ENCODE peak calls at places on chromosome 20, in four cellular contexts. D, Y, A and B are unnamed samples.

GRCh38 chr20:57878803-57879424 is 169.1 kb upstream of the PMEPA1 start:
- DNase-seq in D (no peak), Y (no peak), A (no peak), B (no peak)

GRCh38 chr20:61942526-61942925 is 123.2 kb downstream of the TAF4 start:
- DNase-seq in A (no peak), Y (no peak), D (no peak), B (no peak)

GRCh38 chr20:35093245-35093884 is 758 bp upstream of the TRPC4AP start:
- DNase-seq in A (no peak), D (no peak), Y (no peak), B (no peak)

GRCh38 chr20:25082498-25082873 is 545 bp upstream of the VSX1 start:
- DNase-seq in D (no peak), A (no peak), Y (no peak), B (no peak)

GRCh38 chr20:1323830-1324597 is 4.9 kb downstream of the SDCBP2 start:
- DNase-seq in A (no peak), Y (no peak), D (no peak), B (no peak)

GRCh38 chr20:9966966-9967365 is 67.8 kb upstream of the ANKEF1 start:
- DNase-seq in Y (peak; percentile 13), A (no peak), D (no peak), B (no peak)

GRCh38 chr20:37357481-37358365 is 11.8 kb downstream of the SRC start:
- DNase-seq in A (no peak), D (no peak), Y (no peak), B (no peak)

GRCh38 chr20:10559266-10559665 is 114.5 kb downstream of the JAG1 start:
- DNase-seq in A (no peak), D (no peak), Y (no peak), B (no peak)

GRCh38 chr20:59576216-59576953 is 28.0 kb upstream of the PHACTR3 start:
- DNase-seq in A (no peak), D (no peak), Y (no peak), B (no peak)

GRCh38 chr20:50379049-50379990 is 130.9 kb upstream of the PTPN1 start:
- DNase-seq in A (no peak), Y (no peak), D (no peak), B (no peak)

GRCh38 chr20:60729119-60729900 is 522.8 kb upstream of the CDH4 start:
- DNase-seq in Y (no peak), A (no peak), D (no peak), B (no peak)

GRCh38 chr20:2706688-2707352 is 14.2 kb downstream of the EBF4 start:
- DNase-seq in D (no peak), A (no peak), Y (no peak), B (no peak)

GRCh38 chr20:22312744-22313346 is 271.5 kb downstream of the FOXA2 start:
- DNase-seq in D (no peak), A (no peak), Y (peak; percentile 53), B (no peak)

GRCh38 chr20:58389968-58390658 is 1.1 kb downstream of the VAPB start:
- DNase-seq in D (no peak), Y (no peak), A (no peak), B (no peak)

GRCh38 chr20:21033817-21034216 is 72.3 kb downstream of the LINC00237 start:
- DNase-seq in Y (no peak), A (no peak), D (no peak), B (no peak)

GRCh38 chr20:6265204-6265904 is 142.5 kb upstream of the FERMT1 start:
- DNase-seq in A (no peak), Y (peak; percentile 55), D (no peak), B (no peak)

GRCh38 chr20:38228436-38228835 is 32.1 kb downstream of the KIAA1755 start:
- DNase-seq in Y (no peak), D (no peak), A (no peak), B (no peak)

GRCh38 chr20:3777726-3778629 is 3.3 kb downstream of the SPEF1 start:
- DNase-seq in D (no peak), A (no peak), Y (no peak), B (no peak)

GRCh38 chr20:64037498-64038213 is 1.7 kb downstream of the C20orf204 start:
- DNase-seq in Y (no peak), A (no peak), D (no peak), B (no peak)

GRCh38 chr20:48673485-48673884 is 154.3 kb downstream of the PREX1 start:
- DNase-seq in D (no peak), Y (no peak), A (no peak), B (no peak)

GRCh38 chr20:29408034-29408695 is 1849.3 kb upstream of the DEFB115 start:
- DNase-seq in D (no peak), Y (no peak), A (no peak), B (no peak)

GRCh38 chr20:53608456-53609413 is 15.1 kb upstream of the ZNF217 start:
- DNase-seq in D (no peak), Y (no peak), A (no peak), B (no peak)

GRCh38 chr20:20371133-20371532 is 3.2 kb downstream of the INSM1 start:
- DNase-seq in D (no peak), A (no peak), Y (no peak), B (no peak)

GRCh38 chr20:20196610-20197009 is 144.3 kb downstream of the CFAP61 start:
- DNase-seq in Y (peak; percentile 87), D (no peak), A (no peak), B (no peak)

GRCh38 chr20:38635721-38636285 is 34.2 kb downstream of the ARHGAP40 start:
- DNase-seq in D (no peak), Y (no peak), A (no peak), B (no peak)

GRCh38 chr20:51345601-51346101 is 196.9 kb downstream of the NFATC2 start:
- DNase-seq in A (no peak), Y (no peak), D (no peak), B (no peak)

GRCh38 chr20:48463096-48463710 is 364.6 kb downstream of the PREX1 start:
- DNase-seq in Y (no peak), D (no peak), A (no peak), B (no peak)

GRCh38 chr20:50385733-50386640 is 124.2 kb upstream of the PTPN1 start:
- DNase-seq in A (no peak), Y (no peak), D (no peak), B (no peak)

GRCh38 chr20:4449977-4450715 is 271.6 kb upstream of the PRND start:
- DNase-seq in A (no peak), Y (peak; percentile 46), D (no peak), B (no peak)

GRCh38 chr20:49704932-49705336 is 8.7 kb downstream of the B4GALT5 start:
- DNase-seq in D (no peak), A (no peak), Y (no peak), B (no peak)

GRCh38 chr20:36658300-36658699 is 12.3 kb upstream of the SLA2 start:
- DNase-seq in D (no peak), A (no peak), Y (no peak), B (no peak)

GRCh38 chr20:62331347-62331746 is 28.6 kb downstream of the ADRM1 start:
- DNase-seq in D (no peak), A (no peak), Y (no peak), B (no peak)

GRCh38 chr20:36472656-36473071 is 68.7 kb upstream of the MYL9 start:
- DNase-seq in D (no peak), A (no peak), Y (no peak), B (peak; percentile 60)

GRCh38 chr20:46715292-46715756 is 5.9 kb downstream of the SLC2A10 start:
- DNase-seq in Y (no peak), D (no peak), A (no peak), B (no peak)

GRCh38 chr20:60694763-60695162 is 557.3 kb upstream of the CDH4 start:
- DNase-seq in Y (no peak), A (no peak), D (no peak), B (no peak)

GRCh38 chr20:53827996-53828672 is 234.5 kb upstream of the ZNF217 start:
- DNase-seq in A (no peak), Y (no peak), D (no peak), B (no peak)

GRCh38 chr20:49285233-49285668 is 7.4 kb upstream of the ZNFX1 start:
- DNase-seq in D (no peak), A (no peak), Y (no peak), B (no peak)

GRCh38 chr20:59456342-59457132 is 147.8 kb upstream of the PHACTR3 start:
- DNase-seq in A (no peak), D (no peak), Y (no peak), B (no peak)

GRCh38 chr20:13290724-13291123 is 69.7 kb downstream of the ISM1 start:
- DNase-seq in D (no peak), Y (no peak), A (no peak), B (no peak)

GRCh38 chr20:13288357-13288756 is 67.3 kb downstream of the ISM1 start:
- DNase-seq in Y (peak; percentile 21), D (no peak), A (no peak), B (no peak)

GRCh38 chr20:13289031-13289430 is 68.0 kb downstream of the ISM1 start:
- DNase-seq in Y (no peak), D (no peak), A (no peak), B (no peak)

GRCh38 chr20:13292486-13292885 is 71.4 kb downstream of the ISM1 start:
- DNase-seq in Y (peak; percentile 16), A (no peak), D (no peak), B (no peak)

GRCh38 chr20:13291167-13291566 is 70.1 kb downstream of the ISM1 start:
- DNase-seq in A (no peak), D (no peak), Y (no peak), B (no peak)
- TF ChIP-seq TAF1 in A (no peak), D (no peak), Y (no peak), B (no peak)

DNA sequence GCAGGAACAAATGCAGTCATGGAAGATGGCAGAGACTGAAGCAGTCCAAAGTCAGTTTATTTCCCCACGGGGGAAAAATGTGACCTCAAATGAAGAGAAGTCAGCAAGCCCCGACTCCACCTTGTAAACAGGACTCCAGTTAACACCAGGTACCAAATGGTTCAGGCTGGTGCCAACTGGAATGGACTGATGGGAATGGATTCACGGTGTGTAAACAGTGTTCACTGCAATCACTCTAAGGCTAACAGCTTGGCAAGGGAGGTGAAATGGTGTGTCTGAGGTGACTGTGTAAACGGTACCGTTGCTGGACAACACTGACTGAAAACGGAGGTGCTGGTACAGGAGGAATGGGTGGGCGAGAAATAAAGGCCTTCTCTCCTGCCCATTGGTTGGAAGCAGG is 12.0 kb downstream of the PLAGL2 start:
- DNase-seq in A (no peak), Y (no peak), D (no peak), B (no peak)
- TF ChIP-seq POLR2AphosphoS5 in A (peak; percentile 54), Y (peak; percentile 41), D (peak; percentile 51), B (peak; percentile 61)

DNA sequence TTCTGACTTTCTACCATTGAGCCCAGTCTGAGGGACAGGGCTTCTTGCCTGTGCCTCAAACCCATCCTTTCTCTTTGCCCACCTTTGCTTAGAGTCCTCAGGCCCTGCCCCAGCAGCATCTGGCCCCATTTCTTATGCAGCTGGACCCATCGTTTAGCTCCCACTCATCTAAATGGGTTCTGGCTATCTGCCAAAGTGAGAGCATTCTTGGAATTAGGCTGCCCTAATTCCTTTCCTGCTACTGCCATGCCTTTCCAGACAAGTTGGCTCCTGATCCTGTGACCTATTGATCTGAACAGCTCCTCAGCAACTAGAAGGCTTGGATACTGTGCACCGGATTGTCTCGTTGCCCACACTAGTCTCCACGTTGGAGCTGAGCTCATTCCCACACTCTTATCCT is 23.0 kb downstream of the DZANK1 start:
- DNase-seq in Y (no peak), A (no peak), D (no peak), B (no peak)
- TF ChIP-seq TAF1 in Y (no peak), A (no peak), D (no peak), B (no peak)

GRCh38 chr20:44706371-44707258 is 8.6 kb upstream of the CCN5 start:
- DNase-seq in A (no peak), D (no peak), Y (no peak), B (no peak)
- TF ChIP-seq POLR2AphosphoS5 in A (no peak), D (no peak), Y (no peak), B (no peak)

GRCh38 chr20:41138527-41139226 is 1.3 kb downstream of the PLCG1 start:
- DNase-seq in D (no peak), A (no peak), Y (peak; percentile 40), B (no peak)
- TF ChIP-seq TAF1 in D (no peak), A (peak; percentile 26), Y (no peak), B (no peak)